ENCODE peak calls at places on chromosomes 1 and 21, in eight cellular contexts. M is esophagus squamous epithelium, N is right lobe of liver, D is ovary, E is breast epithelium, U is uterus, F is IMR-90, O is heart left ventricle. R is an unnamed sample.

GRCh38 chr1:222784916-222785315 is 29.9 kb upstream of the DISP1 start:
- DNase-seq in M (no peak), N (no peak), D (no peak), E (no peak), U (no peak), F (no peak), O (no peak), R (no peak)

GRCh38 chr1:244388961-244389360 is 62.7 kb downstream of the ADSS2 start:
- DNase-seq in M (no peak), N (no peak), D (no peak), E (no peak), U (no peak), F (peak; percentile 54), O (no peak), R (no peak)

GRCh38 chr1:12302798-12303447 is 73.1 kb downstream of the VPS13D start:
- DNase-seq in M (no peak), N (no peak), D (no peak), E (no peak), U (no peak), F (peak; percentile 49), O (no peak), R (no peak)

GRCh38 chr21:44869860-44870747 is 3.4 kb downstream of the PTTG1IP start:
- DNase-seq in M (no peak), N (peak; percentile 38), D (peak; percentile 64), E (no peak), U (peak; percentile 69), F (peak; percentile 96), O (no peak), R (no peak)

GRCh38 chr1:18038051-18038450 is 69.5 kb upstream of the IGSF21 start:
- DNase-seq in M (no peak), N (no peak), D (no peak), E (no peak), U (no peak), F (no peak), O (no peak), R (no peak)

GRCh38 chr1:25030674-25031589 is 100.9 kb upstream of the RUNX3 start:
- DNase-seq in M (no peak), N (no peak), D (no peak), E (no peak), U (no peak), F (peak; percentile 23), O (no peak), R (no peak)

GRCh38 chr1:231937013-231937754 is 310.6 kb downstream of the DISC1 start:
- DNase-seq in M (no peak), N (no peak), D (no peak), E (no peak), U (peak; percentile 17), F (no peak), O (peak; percentile 94), R (no peak)

GRCh38 chr1:206421616-206422355 is 48.5 kb upstream of the IKBKE start:
- DNase-seq in M (no peak), N (no peak), D (no peak), E (no peak), U (no peak), F (no peak), O (no peak), R (no peak)

GRCh38 chr1:3668585-3669300 is 16.4 kb downstream of the TP73 start:
- DNase-seq in M (no peak), N (peak; percentile 94), D (no peak), E (peak; percentile 72), U (no peak), F (no peak), O (peak; percentile 90), R (no peak)

GRCh38 chr1:220498188-220498587 is 29.7 kb upstream of the MARK1 start:
- DNase-seq in M (no peak), N (no peak), D (no peak), E (no peak), U (no peak), F (no peak), O (no peak), R (peak; percentile 66)

GRCh38 chr1:160205242-160205973 is at the start of gene PEA15:
- DNase-seq in M (no peak), N (peak; percentile 81), D (peak; percentile 79), E (peak; percentile 73), U (peak; percentile 80), F (peak; percentile 35), O (peak; percentile 87), R (no peak)
- TF ChIP-seq POLR2A in M (no peak), N (peak; percentile 72), D (peak; percentile 80), E (no peak), U (peak; percentile 86), F (peak; percentile 73), O (peak; percentile 10), R (peak; percentile 81)

DNA sequence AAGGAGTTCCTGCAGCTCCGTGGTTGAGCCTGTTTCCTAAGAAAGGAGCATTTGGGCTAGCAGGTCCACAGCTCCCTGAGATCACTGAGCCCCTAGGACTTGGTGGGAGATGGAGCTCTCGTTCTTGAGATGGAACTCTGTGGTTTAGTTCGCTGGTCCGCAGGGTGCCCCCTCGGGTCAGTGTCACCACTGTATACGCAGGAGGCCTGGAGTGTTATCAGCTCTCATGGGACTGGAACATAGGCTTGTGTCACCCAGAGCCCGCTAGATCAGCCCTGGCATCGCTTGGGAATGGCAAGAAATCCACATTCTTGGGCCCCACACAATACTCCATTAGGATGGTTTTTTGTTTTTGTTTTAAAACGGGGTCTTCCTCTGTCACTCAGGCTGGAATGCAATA is 3.6 kb downstream of the SNAP47 start:
- DNase-seq in M (no peak), N (no peak), D (no peak), E (no peak), U (no peak), F (no peak), O (no peak), R (no peak)
- H3K36me3 ChIP-seq in M (peaks cover 12% of the 10 kb centered on the region), N (no peaks in the 10 kb centered on the region), D (no peaks in the 10 kb centered on the region), E (no peaks in the 10 kb centered on the region), U (no peaks in the 10 kb centered on the region), F (peaks cover 6% of the 10 kb centered on the region), O (no peaks in the 10 kb centered on the region), R (peaks cover 5% of the 10 kb centered on the region)

GRCh38 chr1:83033682-83034081 is 965.2 kb downstream of the TTLL7 start:
- DNase-seq in M (no peak), N (no peak), D (no peak), E (no peak), U (no peak), F (no peak), O (no peak), R (no peak)

GRCh38 chr1:83029916-83030315 is 969.0 kb downstream of the TTLL7 start:
- DNase-seq in M (no peak), N (no peak), D (no peak), E (no peak), U (no peak), F (no peak), O (no peak), R (no peak)

GRCh38 chr1:83028467-83028866 is 970.5 kb downstream of the TTLL7 start:
- DNase-seq in M (no peak), N (no peak), D (no peak), E (no peak), U (no peak), F (no peak), O (no peak), R (no peak)

GRCh38 chr1:83026745-83027144 is 972.2 kb downstream of the TTLL7 start:
- DNase-seq in M (no peak), N (no peak), D (no peak), E (no peak), U (no peak), F (no peak), O (no peak), R (no peak)

DNA sequence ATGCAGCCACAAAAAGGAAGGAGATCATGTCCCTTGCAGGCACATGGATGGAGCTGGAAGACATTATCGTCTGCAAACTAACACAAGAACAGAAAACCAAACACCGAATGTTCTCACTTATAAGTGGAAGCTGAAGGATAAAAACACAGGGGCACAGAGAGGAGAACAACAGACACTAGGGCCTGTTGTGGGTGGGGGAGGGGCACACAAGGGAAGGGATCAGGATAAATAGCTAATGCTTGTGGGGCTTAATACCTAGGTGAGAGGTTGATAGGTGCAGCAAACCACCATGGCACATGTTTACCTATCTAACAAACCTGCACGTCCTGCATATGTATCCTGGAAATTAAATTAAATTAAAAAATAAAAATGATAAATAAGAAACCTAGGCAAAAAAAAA is 969.9 kb downstream of the TTLL7 start:
- DNase-seq in M (no peak), N (no peak), D (no peak), E (no peak), U (no peak), F (no peak), O (no peak), R (no peak)
- H3K27ac ChIP-seq in M (no peak overlapping the region), N (no peak overlapping the region), D (no peak overlapping the region), E (no peak overlapping the region), U (no peak overlapping the region), F (no peak overlapping the region), O (no peak overlapping the region), R (no peak overlapping the region)

GRCh38 chr1:6221210-6221784 is 14.5 kb downstream of the ICMT start:
- DNase-seq in M (no peak), N (no peak), D (no peak), E (no peak), U (no peak), F (no peak), O (no peak), R (no peak)
- TF ChIP-seq POLR2A in M (no peak), N (no peak), D (no peak), E (no peak), U (no peak), F (no peak), O (no peak), R (no peak)

GRCh38 chr1:51442616-51443015 is 76.5 kb downstream of the EPS15 start:
- DNase-seq in M (no peak), N (no peak), D (no peak), E (no peak), U (no peak), F (no peak), O (no peak), R (no peak)

GRCh38 chr1:51443555-51443954 is 75.5 kb downstream of the EPS15 start:
- DNase-seq in M (no peak), N (no peak), D (no peak), E (no peak), U (no peak), F (no peak), O (no peak), R (no peak)

GRCh38 chr1:51444096-51444495 is 75.0 kb downstream of the EPS15 start:
- DNase-seq in M (no peak), N (no peak), D (no peak), E (no peak), U (no peak), F (peak; percentile 55), O (no peak), R (no peak)

GRCh38 chr1:51439895-51440294 is 79.2 kb downstream of the EPS15 start:
- DNase-seq in M (no peak), N (no peak), D (no peak), E (no peak), U (no peak), F (no peak), O (no peak), R (no peak)

DNA sequence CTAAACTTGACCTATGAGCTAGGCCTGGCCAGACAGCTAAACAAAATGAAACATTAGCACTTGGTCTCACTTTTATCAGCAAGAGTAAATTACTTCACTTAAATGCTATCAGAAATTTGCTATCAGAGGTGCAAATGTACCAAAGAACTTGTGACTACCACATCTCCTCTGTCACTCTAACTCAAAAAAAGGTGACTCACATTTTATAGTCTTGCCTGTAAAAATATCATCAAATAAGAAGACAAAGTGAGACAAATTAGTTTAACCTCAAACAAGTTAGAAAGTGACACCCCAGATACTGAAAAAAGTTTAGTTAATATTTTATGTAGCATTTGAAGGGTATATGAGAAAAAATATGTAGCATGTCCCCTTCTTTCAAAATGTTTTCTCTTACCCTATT is 76.9 kb downstream of the EPS15 start:
- DNase-seq in M (no peak), N (no peak), D (no peak), E (no peak), U (no peak), F (no peak), O (no peak), R (no peak)
- H3K36me3 ChIP-seq in M (peaks cover 61% of the 10 kb centered on the region), N (peaks cover 25% of the 10 kb centered on the region), D (no peaks in the 10 kb centered on the region), E (no peaks in the 10 kb centered on the region), U (peaks cover 4% of the 10 kb centered on the region), F (peaks cover 3% of the 10 kb centered on the region), O (peaks cover 80% of the 10 kb centered on the region), R (peaks cover 51% of the 10 kb centered on the region)